ENCODE peak calls at places on chromosomes 5 and 9, in six cellular contexts. One of them, this sample, is unnamed.

GRCh38 chr5:142873831-142874230 is 103.7 kb downstream of the ARHGAP26 start:
- DNase-seq in A549: no peak
- DNase-seq in K562: no peak
- DNase-seq in GM12878: no peak
- DNase-seq in endothelial cell of umbilical vein: no peak
- DNase-seq in HepG2: no peak
- DNase-seq in this sample: no peak

GRCh38 chr5:170162631-170163321 is 57.1 kb downstream of the FOXI1 start:
- DNase-seq in A549: no peak
- DNase-seq in K562: no peak
- DNase-seq in GM12878: no peak
- DNase-seq in endothelial cell of umbilical vein: no peak
- DNase-seq in HepG2: no peak
- DNase-seq in this sample: no peak

GRCh38 chr9:125829743-125830142 is 82.6 kb downstream of the PBX3 start:
- DNase-seq in A549: no peak
- DNase-seq in K562: no peak
- DNase-seq in GM12878: peak
- DNase-seq in endothelial cell of umbilical vein: peak
- DNase-seq in HepG2: no peak
- DNase-seq in this sample: peak

GRCh38 chr9:21465859-21466518 is 16.1 kb downstream of the IFNE start:
- DNase-seq in A549: peak
- DNase-seq in K562: no peak
- DNase-seq in GM12878: no peak
- DNase-seq in endothelial cell of umbilical vein: peak
- DNase-seq in HepG2: peak
- DNase-seq in this sample: peak

GRCh38 chr5:161544350-161544765 is 2.2 kb downstream of the GABRB2 start:
- DNase-seq in A549: peak
- DNase-seq in K562: peak
- DNase-seq in GM12878: no peak
- DNase-seq in endothelial cell of umbilical vein: peak
- DNase-seq in HepG2: peak
- DNase-seq in this sample: peak

GRCh38 chr9:81076131-81076530 is 613.2 kb downstream of the TLE1 start:
- DNase-seq in A549: no peak
- DNase-seq in K562: no peak
- DNase-seq in GM12878: no peak
- DNase-seq in endothelial cell of umbilical vein: no peak
- DNase-seq in HepG2: no peak
- DNase-seq in this sample: no peak

GRCh38 chr9:96232539-96233241 is 69.3 kb downstream of the HSD17B3 start:
- DNase-seq in A549: peak
- DNase-seq in K562: peak
- DNase-seq in GM12878: no peak
- DNase-seq in endothelial cell of umbilical vein: peak
- DNase-seq in HepG2: peak
- DNase-seq in this sample: peak

GRCh38 chr9:19788152-19788551 is 685 bp downstream of the SLC24A2 start:
- DNase-seq in A549: no peak
- DNase-seq in K562: no peak
- DNase-seq in GM12878: no peak
- DNase-seq in endothelial cell of umbilical vein: no peak
- DNase-seq in HepG2: no peak
- DNase-seq in this sample: no peak

GRCh38 chr9:124632077-124632621 is 125.0 kb upstream of the NR5A1 start:
- DNase-seq in A549: no peak
- DNase-seq in K562: no peak
- DNase-seq in GM12878: no peak
- DNase-seq in endothelial cell of umbilical vein: peak
- DNase-seq in HepG2: no peak
- DNase-seq in this sample: no peak

GRCh38 chr9:91777437-91777836 is 172.6 kb downstream of the ROR2 start:
- DNase-seq in A549: no peak
- DNase-seq in K562: no peak
- DNase-seq in GM12878: no peak
- DNase-seq in endothelial cell of umbilical vein: no peak
- DNase-seq in HepG2: no peak
- DNase-seq in this sample: no peak

GRCh38 chr9:101440714-101441230 is 5.2 kb upstream of the ALDOB start:
- DNase-seq in A549: no peak
- DNase-seq in K562: no peak
- DNase-seq in GM12878: no peak
- DNase-seq in endothelial cell of umbilical vein: no peak
- DNase-seq in HepG2: peak
- DNase-seq in this sample: no peak
- TF ChIP-seq POLR2A in A549: no peak
- TF ChIP-seq POLR2A in K562: no peak
- TF ChIP-seq POLR2A in GM12878: no peak
- TF ChIP-seq POLR2A in endothelial cell of umbilical vein: no peak
- TF ChIP-seq POLR2A in HepG2: no peak
- TF ChIP-seq POLR2A in this sample: no peak

GRCh38 chr5:38556115-38556598 is 289 bp downstream of the LIFR start:
- DNase-seq in A549: peak
- DNase-seq in K562: no peak
- DNase-seq in GM12878: no peak
- DNase-seq in endothelial cell of umbilical vein: no peak
- DNase-seq in HepG2: no peak
- DNase-seq in this sample: no peak
- TF ChIP-seq MYC in A549: no peak
- TF ChIP-seq MYC in K562: no peak
- TF ChIP-seq MYC in GM12878: no peak
- TF ChIP-seq MYC in endothelial cell of umbilical vein: no peak
- TF ChIP-seq MYC in HepG2: no peak
- TF ChIP-seq MYC in this sample: no peak

GRCh38 chr9:134323741-134324358 is 2.4 kb upstream of the RXRA start:
- DNase-seq in A549: no peak
- DNase-seq in K562: peak
- DNase-seq in GM12878: no peak
- DNase-seq in endothelial cell of umbilical vein: no peak
- DNase-seq in HepG2: peak
- DNase-seq in this sample: no peak
- TF ChIP-seq POLR2A in A549: no peak
- TF ChIP-seq POLR2A in K562: no peak
- TF ChIP-seq POLR2A in GM12878: no peak
- TF ChIP-seq POLR2A in endothelial cell of umbilical vein: no peak
- TF ChIP-seq POLR2A in HepG2: peak
- TF ChIP-seq POLR2A in this sample: no peak

GRCh38 chr5:90337449-90338052 is 72.0 kb downstream of the CETN3 start:
- DNase-seq in A549: no peak
- DNase-seq in K562: no peak
- DNase-seq in GM12878: no peak
- DNase-seq in endothelial cell of umbilical vein: no peak
- DNase-seq in HepG2: peak
- DNase-seq in this sample: no peak
- TF ChIP-seq MYC in A549: no peak
- TF ChIP-seq MYC in K562: no peak
- TF ChIP-seq MYC in GM12878: no peak
- TF ChIP-seq MYC in endothelial cell of umbilical vein: no peak
- TF ChIP-seq MYC in HepG2: no peak
- TF ChIP-seq MYC in this sample: no peak

This sample was measured in NB4.